ENCODE peak calls at places on chromosomes 7 and 10, in four cellular contexts. One of them, this sample, is unnamed.

GRCh38 chr10:18294633-18295032 is 154.4 kb downstream of the CACNB2 start:
- DNase-seq in NCI-H1092: no peak
- DNase-seq in AG10803: no peak
- DNase-seq in SK-N-SH: no peak
- DNase-seq in this sample: no peak

GRCh38 chr10:80277567-80278250 is 11.7 kb downstream of the MAT1A start:
- DNase-seq in AG10803: no peak
- DNase-seq in NCI-H1092: no peak
- DNase-seq in SK-N-SH: no peak
- DNase-seq in this sample: no peak

GRCh38 chr10:80500572-80501380 is 36.9 kb upstream of the SH2D4B start:
- DNase-seq in AG10803: no peak
- DNase-seq in NCI-H1092: no peak
- DNase-seq in SK-N-SH: no peak
- DNase-seq in this sample: no peak

GRCh38 chr7:138837627-138838026 is 39.6 kb upstream of the ATP6V0A4 start:
- DNase-seq in AG10803: no peak
- DNase-seq in NCI-H1092: peak
- DNase-seq in SK-N-SH: no peak
- DNase-seq in this sample: peak

GRCh38 chr7:103988468-103989199 is 824 bp downstream of the RELN start:
- DNase-seq in SK-N-SH: peak
- DNase-seq in AG10803: no peak
- DNase-seq in NCI-H1092: peak
- DNase-seq in this sample: peak

GRCh38 chr10:79264942-79265341 is 82.3 kb upstream of the PPIF start:
- DNase-seq in NCI-H1092: no peak
- DNase-seq in AG10803: no peak
- DNase-seq in SK-N-SH: no peak
- DNase-seq in this sample: no peak

GRCh38 chr7:158680754-158681153 is 23.9 kb downstream of the NCAPG2 start:
- DNase-seq in AG10803: peak
- DNase-seq in NCI-H1092: no peak
- DNase-seq in SK-N-SH: no peak
- DNase-seq in this sample: no peak

GRCh38 chr10:9301554-9301953 is 1247.1 kb downstream of the GATA3 start:
- DNase-seq in AG10803: no peak
- DNase-seq in NCI-H1092: no peak
- DNase-seq in SK-N-SH: no peak
- DNase-seq in this sample: peak

GRCh38 chr10:59098811-59099452 is 77.5 kb upstream of the PHYHIPL start:
- DNase-seq in NCI-H1092: peak
- DNase-seq in AG10803: peak
- DNase-seq in SK-N-SH: peak
- DNase-seq in this sample: no peak

GRCh38 chr7:98110249-98111022 is 3.8 kb downstream of the LMTK2 start:
- DNase-seq in SK-N-SH: peak
- DNase-seq in AG10803: no peak
- DNase-seq in NCI-H1092: no peak
- DNase-seq in this sample: peak

GRCh38 chr10:61164458-61165160 is 220.6 kb upstream of the RHOBTB1 start:
- DNase-seq in AG10803: no peak
- DNase-seq in NCI-H1092: no peak
- DNase-seq in SK-N-SH: no peak
- DNase-seq in this sample: no peak

GRCh38 chr7:16891338-16891737 is 9.6 kb upstream of the AGR3 start:
- DNase-seq in SK-N-SH: no peak
- DNase-seq in AG10803: peak
- DNase-seq in NCI-H1092: peak
- DNase-seq in this sample: peak

GRCh38 chr10:97974108-97974507 is 56.3 kb downstream of the CRTAC1 start:
- DNase-seq in SK-N-SH: no peak
- DNase-seq in AG10803: no peak
- DNase-seq in NCI-H1092: no peak
- DNase-seq in this sample: no peak

GRCh38 chr7:83276250-83276649 is 113.6 kb upstream of the PCLO start:
- DNase-seq in NCI-H1092: no peak
- DNase-seq in AG10803: no peak
- DNase-seq in SK-N-SH: no peak
- DNase-seq in this sample: no peak

GRCh38 chr7:142549007-142549406 is 200.3 kb upstream of the PRSS1 start:
- DNase-seq in AG10803: peak
- DNase-seq in SK-N-SH: no peak
- DNase-seq in NCI-H1092: no peak
- DNase-seq in this sample: no peak

GRCh38 chr7:29285451-29285807 is 90.9 kb downstream of the CHN2 start:
- DNase-seq in NCI-H1092: no peak
- DNase-seq in AG10803: peak
- DNase-seq in SK-N-SH: no peak
- DNase-seq in this sample: peak

GRCh38 chr7:44064791-44065430 is 456 bp downstream of the PGAM2 start:
- DNase-seq in NCI-H1092: no peak
- DNase-seq in AG10803: no peak
- DNase-seq in SK-N-SH: peak
- DNase-seq in this sample: no peak

GRCh38 chr10:55628260-55628701 is 732.8 kb downstream of the ZWINT start:
- DNase-seq in AG10803: no peak
- DNase-seq in NCI-H1092: no peak
- DNase-seq in SK-N-SH: peak
- DNase-seq in this sample: peak

GRCh38 chr10:100006241-100006886 is 3.4 kb downstream of the DNMBP start:
- DNase-seq in SK-N-SH: no peak
- DNase-seq in NCI-H1092: no peak
- DNase-seq in AG10803: peak
- DNase-seq in this sample: no peak

GRCh38 chr10:70880077-70880534 is 8.3 kb downstream of the PCBD1 start:
- DNase-seq in AG10803: peak
- DNase-seq in NCI-H1092: peak
- DNase-seq in SK-N-SH: peak
- DNase-seq in this sample: peak

GRCh38 chr10:75379817-75380216 is 21.7 kb downstream of the ZNF503 start:
- DNase-seq in AG10803: no peak
- DNase-seq in SK-N-SH: no peak
- DNase-seq in NCI-H1092: no peak
- DNase-seq in this sample: no peak

GRCh38 chr10:77160679-77161078 is 476.9 kb downstream of the KCNMA1 start:
- DNase-seq in NCI-H1092: peak
- DNase-seq in AG10803: peak
- DNase-seq in SK-N-SH: no peak
- DNase-seq in this sample: peak

GRCh38 chr7:117195361-117195760 is 127.5 kb downstream of the WNT2 start:
- DNase-seq in AG10803: no peak
- DNase-seq in NCI-H1092: no peak
- DNase-seq in SK-N-SH: no peak
- DNase-seq in this sample: no peak

GRCh38 chr10:46006219-46006618 is 24.2 kb downstream of the NCOA4 start:
- DNase-seq in SK-N-SH: no peak
- DNase-seq in AG10803: peak
- DNase-seq in NCI-H1092: no peak
- DNase-seq in this sample: no peak

GRCh38 chr7:33904680-33905388 is 505 bp upstream of the BMPER start:
- DNase-seq in NCI-H1092: peak
- DNase-seq in SK-N-SH: peak
- DNase-seq in AG10803: peak
- DNase-seq in this sample: peak